ENCODE peak calls at places on chromosome 2, in nine cellular contexts. C is vagina; S is upper lobe of left lung; X is Calu3; B is AG09309; W is CD4-positive, alpha-beta T cell; U is neural crest cell; G is OCI-LY7; Y is upper lobe of right lung. J is an unnamed sample.
A peak's percentile ranks its signal among the peaks of the same experiment; 100 is the strongest.

GRCh38 chr2:191719938-191720337 is 42.0 kb downstream of the NABP1 start:
- DNase-seq in C (no peak), S (no peak), X (no peak), B (no peak), W (no peak), U (no peak), G (no peak), Y (no peak), J (no peak)

GRCh38 chr2:237281900-237282306 is 132.1 kb downstream of the COL6A3 start:
- DNase-seq in C (no peak), S (no peak), X (no peak), B (peak; percentile 98), W (no peak), U (no peak), G (no peak), Y (no peak), J (no peak)

GRCh38 chr2:148599112-148599991 is 45.2 kb upstream of the EPC2 start:
- DNase-seq in C (no peak), S (no peak), X (no peak), B (no peak), W (no peak), U (no peak), G (no peak), Y (no peak), J (no peak)

GRCh38 chr2:147182260-147182659 is 662.6 kb upstream of the ACVR2A start:
- DNase-seq in C (no peak), S (no peak), X (peak; percentile 84), B (no peak), W (peak; percentile 18), U (no peak), G (no peak), Y (no peak), J (no peak)

GRCh38 chr2:138329591-138329990 is 172.0 kb upstream of the SPOPL start:
- DNase-seq in C (no peak), S (no peak), X (no peak), B (no peak), W (no peak), U (peak; percentile 2), G (no peak), Y (no peak), J (no peak)

GRCh38 chr2:3320910-3321605 is 56.6 kb downstream of the EIPR1 start:
- DNase-seq in C (no peak), S (no peak), X (no peak), B (no peak), W (no peak), U (no peak), G (no peak), Y (no peak), J (no peak)

GRCh38 chr2:232505805-232506360 is 14.3 kb upstream of the PRSS56 start:
- DNase-seq in C (no peak), S (no peak), X (no peak), B (no peak), W (no peak), U (no peak), G (no peak), Y (no peak), J (no peak)

GRCh38 chr2:236628256-236628961 is 58.8 kb downstream of the ACKR3 start:
- DNase-seq in C (no peak), S (peak; percentile 11), X (no peak), B (no peak), W (no peak), U (no peak), G (no peak), Y (peak; percentile 34), J (no peak)

GRCh38 chr2:221572821-221573429 is 821 bp upstream of the EPHA4 start:
- DNase-seq in C (no peak), S (peak; percentile 55), X (peak; percentile 51), B (no peak), W (peak; percentile 13), U (peak; percentile 23), G (no peak), Y (peak; percentile 77), J (peak; percentile 55)

GRCh38 chr2:42407476-42407875 is 46.5 kb upstream of the COX7A2L start:
- DNase-seq in C (no peak), S (no peak), X (no peak), B (no peak), W (no peak), U (no peak), G (no peak), Y (no peak), J (no peak)

GRCh38 chr2:71064754-71065621 is 3.5 kb upstream of the NAGK start:
- DNase-seq in C (no peak), S (peak; percentile 34), X (no peak), B (peak; percentile 37), W (no peak), U (no peak), G (peak; percentile 80), Y (no peak), J (no peak)

GRCh38 chr2:38474058-38474457 is 97.0 kb upstream of the ATL2 start:
- DNase-seq in C (no peak), S (no peak), X (no peak), B (no peak), W (no peak), U (no peak), G (no peak), Y (no peak), J (no peak)

GRCh38 chr2:70509565-70509964 is 44.1 kb downstream of the TGFA start:
- DNase-seq in C (no peak), S (no peak), X (peak; percentile 82), B (no peak), W (no peak), U (no peak), G (no peak), Y (no peak), J (no peak)

GRCh38 chr2:145027073-145027459 is 507.1 kb upstream of the ZEB2 start:
- DNase-seq in C (no peak), S (no peak), X (no peak), B (peak; percentile 69), W (no peak), U (no peak), G (no peak), Y (no peak), J (no peak)

GRCh38 chr2:210162466-210163124 is 8.6 kb downstream of the KANSL1L start:
- DNase-seq in C (no peak), S (no peak), X (no peak), B (no peak), W (no peak), U (no peak), G (no peak), Y (no peak), J (no peak)

DNA sequence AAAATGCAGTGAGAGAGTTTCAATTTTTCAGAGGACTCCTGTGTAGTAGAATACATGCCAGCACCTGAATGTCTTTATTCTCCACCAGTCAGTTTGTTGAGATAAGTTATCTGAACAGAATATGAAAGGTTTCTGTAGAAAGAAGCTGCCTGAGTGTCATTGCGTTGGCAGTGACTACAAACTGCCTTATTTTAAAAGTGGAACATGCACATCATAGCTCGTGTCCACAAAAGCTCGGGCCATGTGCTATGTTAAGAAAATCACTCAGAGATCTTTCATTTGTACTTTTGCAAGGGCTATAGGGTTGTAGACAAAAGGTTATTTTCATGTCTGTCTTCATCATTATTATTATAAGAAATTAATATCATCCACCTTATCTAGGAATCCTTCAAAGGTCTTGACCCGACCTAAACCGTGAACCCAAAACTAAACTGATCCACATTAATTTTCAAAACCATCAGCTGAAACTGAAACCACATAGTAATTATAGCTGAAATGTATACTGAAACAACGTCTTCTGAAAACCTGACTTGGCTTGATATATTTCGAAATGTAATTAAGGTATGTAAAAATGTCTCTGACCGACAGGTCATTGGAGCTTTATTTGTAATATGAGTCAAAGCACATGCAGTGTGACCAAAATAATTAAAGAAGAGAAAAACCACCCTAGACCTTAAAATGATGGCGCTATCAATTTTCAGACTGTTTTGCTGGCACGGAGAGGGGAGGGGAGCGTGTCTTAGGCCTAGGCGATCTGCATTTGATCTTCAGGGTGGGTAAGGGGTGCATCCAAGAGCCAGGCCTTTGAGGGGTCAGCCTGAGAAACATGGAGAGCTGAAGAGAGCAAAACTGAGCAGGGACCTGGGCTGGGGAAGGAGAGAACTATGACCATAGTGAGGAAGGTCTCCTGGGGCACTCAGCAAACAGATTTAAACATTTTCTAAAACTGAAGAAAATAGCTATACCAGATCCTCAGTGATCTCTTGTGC is 232.1 kb downstream of the SOX11 start:
- DNase-seq in C (no peak), S (no peak), X (no peak), B (no peak), W (no peak), U (no peak), G (no peak), Y (no peak), J (no peak)
- TF ChIP-seq CTCF in C (no peak), S (no peak), X (no peak), B (no peak), W (no peak), U (no peak), G (no peak), Y (no peak), J (no peak)

GRCh38 chr2:180001726-180002125 is 5.4 kb downstream of the CWC22 start:
- DNase-seq in C (no peak), S (no peak), X (no peak), B (no peak), W (no peak), U (no peak), G (no peak), Y (no peak), J (no peak)
- TF ChIP-seq CTCF in C (no peak), S (no peak), X (no peak), B (no peak), W (no peak), U (no peak), G (no peak), Y (no peak), J (no peak)

DNA sequence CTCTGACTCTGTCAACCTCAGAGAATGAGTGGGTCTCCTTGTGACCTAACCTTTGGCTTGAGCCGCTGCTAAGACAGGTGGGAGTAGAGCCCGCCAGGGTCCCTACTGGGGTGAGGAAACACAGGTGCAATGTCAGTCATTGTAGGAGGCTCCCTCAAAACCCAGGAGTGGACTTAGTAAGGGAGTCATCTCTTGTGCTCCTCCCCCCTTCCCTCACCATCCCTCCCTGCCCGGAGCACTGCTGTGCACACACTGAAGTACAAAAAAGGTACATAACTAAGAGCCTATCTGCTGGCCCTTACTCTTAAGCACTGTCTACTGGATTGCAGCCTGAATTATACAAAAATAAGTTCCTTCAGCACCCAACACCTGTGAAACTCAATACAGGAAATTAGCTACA is 77.2 kb downstream of the MYO3B start:
- DNase-seq in C (no peak), S (no peak), X (no peak), B (no peak), W (no peak), U (no peak), G (no peak), Y (no peak), J (no peak)
- TF ChIP-seq CTCF in C (no peak), S (no peak), X (no peak), B (no peak), W (no peak), U (no peak), G (no peak), Y (no peak), J (no peak)

DNA sequence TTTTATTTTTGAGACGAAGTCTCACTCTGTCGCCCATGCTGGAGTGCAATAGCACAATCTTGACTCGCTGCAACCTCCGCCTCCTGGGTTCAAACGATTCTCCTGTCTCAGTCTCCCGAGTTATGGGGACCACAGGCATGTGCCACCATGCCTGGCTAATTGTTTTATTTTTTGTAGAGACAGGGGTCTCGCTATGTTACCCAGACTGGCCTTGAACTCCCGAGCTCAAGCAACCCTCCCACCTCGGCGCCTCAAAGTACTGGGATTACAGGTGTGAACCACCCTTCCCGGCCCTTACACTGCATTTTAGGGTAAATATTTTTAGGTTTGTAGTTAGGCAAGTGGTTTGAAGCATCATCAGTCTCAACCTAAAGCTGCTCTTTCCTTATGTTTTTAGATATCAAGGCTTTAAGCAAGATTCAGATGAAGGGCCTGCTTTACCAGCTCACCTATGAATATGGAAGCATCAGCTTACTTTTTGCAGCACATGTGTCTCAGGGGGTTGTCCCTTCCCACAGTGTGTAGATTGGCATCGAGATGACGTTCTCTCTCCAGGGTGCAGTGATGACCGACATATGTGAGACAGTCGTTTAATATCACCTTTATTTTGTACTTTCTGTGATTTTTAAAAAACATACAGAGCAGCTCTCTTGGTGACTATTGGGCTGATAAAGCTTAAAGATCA is 47.2 kb downstream of the ATIC start:
- DNase-seq in C (no peak), S (no peak), X (no peak), B (no peak), W (no peak), U (no peak), G (no peak), Y (no peak), J (no peak)
- TF ChIP-seq CTCF in C (no peak), S (no peak), X (no peak), B (no peak), W (no peak), U (no peak), G (no peak), Y (no peak), J (no peak)